ENCODE peak calls at places on chromosomes 11 and 22, in eight cellular contexts. One of them, this sample, is unnamed.

GRCh38 chr11:110367571-110367970 is 62.2 kb upstream of the FDX1 start:
- DNase-seq in fibroblast of the aortic adventitia: peak
- DNase-seq in IMR-90: no peak
- DNase-seq in progenitor cell of endocrine pancreas: no peak
- DNase-seq in HFF-Myc: no peak
- DNase-seq in CD8-positive, alpha-beta T cell: no peak
- DNase-seq in uterus: no peak
- DNase-seq in left ventricle myocardium inferior: no peak
- DNase-seq in this sample: no peak

GRCh38 chr11:2164861-2165555 is 4.0 kb upstream of the INS start:
- DNase-seq in IMR-90: no peak
- DNase-seq in HFF-Myc: no peak
- DNase-seq in uterus: no peak
- DNase-seq in fibroblast of the aortic adventitia: no peak
- DNase-seq in left ventricle myocardium inferior: no peak
- DNase-seq in CD8-positive, alpha-beta T cell: no peak
- DNase-seq in progenitor cell of endocrine pancreas: no peak
- DNase-seq in this sample: no peak

GRCh38 chr11:130451261-130452019 is 3.0 kb downstream of the ADAMTS15 start:
- DNase-seq in HFF-Myc: no peak
- DNase-seq in CD8-positive, alpha-beta T cell: no peak
- DNase-seq in fibroblast of the aortic adventitia: peak
- DNase-seq in left ventricle myocardium inferior: peak
- DNase-seq in progenitor cell of endocrine pancreas: no peak
- DNase-seq in IMR-90: peak
- DNase-seq in uterus: no peak
- DNase-seq in this sample: no peak

GRCh38 chr11:17476317-17477083 is at the start of gene ABCC8:
- DNase-seq in IMR-90: no peak
- DNase-seq in progenitor cell of endocrine pancreas: peak
- DNase-seq in CD8-positive, alpha-beta T cell: no peak
- DNase-seq in HFF-Myc: no peak
- DNase-seq in fibroblast of the aortic adventitia: no peak
- DNase-seq in uterus: no peak
- DNase-seq in left ventricle myocardium inferior: no peak
- DNase-seq in this sample: no peak

GRCh38 chr22:45757068-45757467 is 85.4 kb downstream of the ATXN10 start:
- DNase-seq in fibroblast of the aortic adventitia: peak
- DNase-seq in HFF-Myc: no peak
- DNase-seq in IMR-90: peak
- DNase-seq in left ventricle myocardium inferior: peak
- DNase-seq in uterus: no peak
- DNase-seq in CD8-positive, alpha-beta T cell: no peak
- DNase-seq in progenitor cell of endocrine pancreas: no peak
- DNase-seq in this sample: no peak

GRCh38 chr11:94100253-94100652 is 28.4 kb upstream of the PANX1 start:
- DNase-seq in uterus: no peak
- DNase-seq in left ventricle myocardium inferior: no peak
- DNase-seq in fibroblast of the aortic adventitia: no peak
- DNase-seq in progenitor cell of endocrine pancreas: no peak
- DNase-seq in IMR-90: no peak
- DNase-seq in HFF-Myc: no peak
- DNase-seq in CD8-positive, alpha-beta T cell: no peak
- DNase-seq in this sample: no peak

GRCh38 chr22:19853879-19854777 is 546 bp downstream of the GNB1L start:
- DNase-seq in IMR-90: no peak
- DNase-seq in left ventricle myocardium inferior: no peak
- DNase-seq in HFF-Myc: no peak
- DNase-seq in fibroblast of the aortic adventitia: no peak
- DNase-seq in progenitor cell of endocrine pancreas: no peak
- DNase-seq in CD8-positive, alpha-beta T cell: peak
- DNase-seq in uterus: no peak
- DNase-seq in this sample: no peak

GRCh38 chr11:134346976-134347350 is 15.2 kb downstream of the GLB1L2 start:
- DNase-seq in CD8-positive, alpha-beta T cell: no peak
- DNase-seq in HFF-Myc: no peak
- DNase-seq in fibroblast of the aortic adventitia: no peak
- DNase-seq in left ventricle myocardium inferior: no peak
- DNase-seq in IMR-90: no peak
- DNase-seq in uterus: no peak
- DNase-seq in progenitor cell of endocrine pancreas: no peak
- DNase-seq in this sample: no peak

GRCh38 chr22:30340911-30341685 is 14.4 kb upstream of the TBC1D10A start:
- DNase-seq in left ventricle myocardium inferior: peak
- DNase-seq in uterus: no peak
- DNase-seq in fibroblast of the aortic adventitia: no peak
- DNase-seq in IMR-90: no peak
- DNase-seq in CD8-positive, alpha-beta T cell: no peak
- DNase-seq in HFF-Myc: no peak
- DNase-seq in progenitor cell of endocrine pancreas: no peak
- DNase-seq in this sample: no peak

GRCh38 chr11:2930705-2931415 is 1.6 kb upstream of the PHLDA2 start:
- DNase-seq in progenitor cell of endocrine pancreas: peak
- DNase-seq in CD8-positive, alpha-beta T cell: peak
- DNase-seq in IMR-90: peak
- DNase-seq in fibroblast of the aortic adventitia: peak
- DNase-seq in uterus: peak
- DNase-seq in HFF-Myc: no peak
- DNase-seq in left ventricle myocardium inferior: peak
- DNase-seq in this sample: peak

GRCh38 chr11:67415501-67416304 is at the start of gene CARNS1:
- DNase-seq in HFF-Myc: no peak
- DNase-seq in left ventricle myocardium inferior: no peak
- DNase-seq in progenitor cell of endocrine pancreas: no peak
- DNase-seq in uterus: no peak
- DNase-seq in fibroblast of the aortic adventitia: no peak
- DNase-seq in IMR-90: no peak
- DNase-seq in CD8-positive, alpha-beta T cell: no peak
- DNase-seq in this sample: no peak

GRCh38 chr11:130435671-130436070 is 7.3 kb upstream of the ADAMTS8 start:
- DNase-seq in fibroblast of the aortic adventitia: peak
- DNase-seq in left ventricle myocardium inferior: no peak
- DNase-seq in progenitor cell of endocrine pancreas: no peak
- DNase-seq in IMR-90: peak
- DNase-seq in uterus: no peak
- DNase-seq in HFF-Myc: no peak
- DNase-seq in CD8-positive, alpha-beta T cell: no peak
- DNase-seq in this sample: no peak

GRCh38 chr11:3796796-3797328 is 492 bp downstream of the NUP98 start:
- DNase-seq in left ventricle myocardium inferior: no peak
- DNase-seq in uterus: no peak
- DNase-seq in HFF-Myc: no peak
- DNase-seq in fibroblast of the aortic adventitia: no peak
- DNase-seq in IMR-90: no peak
- DNase-seq in progenitor cell of endocrine pancreas: peak
- DNase-seq in CD8-positive, alpha-beta T cell: no peak
- DNase-seq in this sample: no peak

GRCh38 chr11:119935341-119935925 is 202.5 kb downstream of the TRIM29 start:
- DNase-seq in progenitor cell of endocrine pancreas: no peak
- DNase-seq in left ventricle myocardium inferior: no peak
- DNase-seq in HFF-Myc: no peak
- DNase-seq in IMR-90: no peak
- DNase-seq in fibroblast of the aortic adventitia: no peak
- DNase-seq in uterus: no peak
- DNase-seq in CD8-positive, alpha-beta T cell: no peak
- DNase-seq in this sample: no peak

GRCh38 chr11:86461892-86462291 is 87.2 kb downstream of the CCDC81 start:
- DNase-seq in HFF-Myc: no peak
- DNase-seq in IMR-90: no peak
- DNase-seq in uterus: no peak
- DNase-seq in CD8-positive, alpha-beta T cell: no peak
- DNase-seq in progenitor cell of endocrine pancreas: no peak
- DNase-seq in fibroblast of the aortic adventitia: no peak
- DNase-seq in left ventricle myocardium inferior: no peak
- DNase-seq in this sample: no peak

GRCh38 chr11:36051235-36052072 is 107.6 kb downstream of the LDLRAD3 start:
- DNase-seq in IMR-90: no peak
- DNase-seq in CD8-positive, alpha-beta T cell: no peak
- DNase-seq in uterus: no peak
- DNase-seq in HFF-Myc: no peak
- DNase-seq in left ventricle myocardium inferior: no peak
- DNase-seq in fibroblast of the aortic adventitia: no peak
- DNase-seq in progenitor cell of endocrine pancreas: no peak
- DNase-seq in this sample: no peak

GRCh38 chr11:78351979-78352731 is 65.5 kb downstream of the GAB2 start:
- DNase-seq in IMR-90: no peak
- DNase-seq in fibroblast of the aortic adventitia: no peak
- DNase-seq in CD8-positive, alpha-beta T cell: no peak
- DNase-seq in HFF-Myc: no peak
- DNase-seq in uterus: no peak
- DNase-seq in progenitor cell of endocrine pancreas: no peak
- DNase-seq in left ventricle myocardium inferior: no peak
- DNase-seq in this sample: no peak

GRCh38 chr11:5624489-5625278 is at the start of gene TRIM34:
- DNase-seq in HFF-Myc: peak
- DNase-seq in left ventricle myocardium inferior: no peak
- DNase-seq in IMR-90: peak
- DNase-seq in CD8-positive, alpha-beta T cell: peak
- DNase-seq in fibroblast of the aortic adventitia: peak
- DNase-seq in progenitor cell of endocrine pancreas: no peak
- DNase-seq in uterus: peak
- DNase-seq in this sample: peak

GRCh38 chr11:85766801-85767200 is 44.1 kb downstream of the SYTL2 start:
- DNase-seq in IMR-90: peak
- DNase-seq in HFF-Myc: no peak
- DNase-seq in uterus: no peak
- DNase-seq in left ventricle myocardium inferior: no peak
- DNase-seq in CD8-positive, alpha-beta T cell: no peak
- DNase-seq in progenitor cell of endocrine pancreas: no peak
- DNase-seq in fibroblast of the aortic adventitia: no peak
- DNase-seq in this sample: no peak

GRCh38 chr11:6387811-6388599 is 2.3 kb upstream of the SMPD1 start:
- DNase-seq in left ventricle myocardium inferior: no peak
- DNase-seq in progenitor cell of endocrine pancreas: no peak
- DNase-seq in HFF-Myc: no peak
- DNase-seq in fibroblast of the aortic adventitia: peak
- DNase-seq in IMR-90: peak
- DNase-seq in uterus: no peak
- DNase-seq in CD8-positive, alpha-beta T cell: no peak
- DNase-seq in this sample: no peak

GRCh38 chr11:83140691-83141455 is 16.1 kb upstream of the PCF11 start:
- DNase-seq in uterus: no peak
- DNase-seq in fibroblast of the aortic adventitia: no peak
- DNase-seq in left ventricle myocardium inferior: no peak
- DNase-seq in CD8-positive, alpha-beta T cell: no peak
- DNase-seq in HFF-Myc: no peak
- DNase-seq in progenitor cell of endocrine pancreas: no peak
- DNase-seq in IMR-90: no peak
- DNase-seq in this sample: no peak

GRCh38 chr11:61162092-61162935 is 1.1 kb upstream of the VPS37C start:
- DNase-seq in fibroblast of the aortic adventitia: peak
- DNase-seq in left ventricle myocardium inferior: no peak
- DNase-seq in progenitor cell of endocrine pancreas: no peak
- DNase-seq in CD8-positive, alpha-beta T cell: no peak
- DNase-seq in IMR-90: peak
- DNase-seq in HFF-Myc: no peak
- DNase-seq in uterus: no peak
- DNase-seq in this sample: no peak

GRCh38 chr11:71081704-71082230 is 170.6 kb downstream of the SHANK2 start:
- DNase-seq in IMR-90: no peak
- DNase-seq in progenitor cell of endocrine pancreas: no peak
- DNase-seq in left ventricle myocardium inferior: no peak
- DNase-seq in HFF-Myc: no peak
- DNase-seq in uterus: no peak
- DNase-seq in fibroblast of the aortic adventitia: no peak
- DNase-seq in CD8-positive, alpha-beta T cell: no peak
- DNase-seq in this sample: no peak

GRCh38 chr22:24433001-24433867 is 5.8 kb downstream of the ADORA2A start:
- DNase-seq in HFF-Myc: no peak
- DNase-seq in progenitor cell of endocrine pancreas: no peak
- DNase-seq in uterus: no peak
- DNase-seq in IMR-90: no peak
- DNase-seq in CD8-positive, alpha-beta T cell: no peak
- DNase-seq in fibroblast of the aortic adventitia: no peak
- DNase-seq in left ventricle myocardium inferior: no peak
- DNase-seq in this sample: no peak

GRCh38 chr11:63537293-63538101 is 889 bp downstream of the PLAAT4 start:
- DNase-seq in CD8-positive, alpha-beta T cell: no peak
- DNase-seq in progenitor cell of endocrine pancreas: no peak
- DNase-seq in fibroblast of the aortic adventitia: peak
- DNase-seq in HFF-Myc: no peak
- DNase-seq in IMR-90: peak
- DNase-seq in left ventricle myocardium inferior: peak
- DNase-seq in uterus: peak
- DNase-seq in this sample: no peak

GRCh38 chr11:128133501-128133900 is 453.9 kb downstream of the ETS1 start:
- DNase-seq in IMR-90: no peak
- DNase-seq in left ventricle myocardium inferior: no peak
- DNase-seq in uterus: no peak
- DNase-seq in progenitor cell of endocrine pancreas: no peak
- DNase-seq in CD8-positive, alpha-beta T cell: no peak
- DNase-seq in HFF-Myc: no peak
- DNase-seq in fibroblast of the aortic adventitia: no peak
- DNase-seq in this sample: no peak
- TF ChIP-seq CTCF in IMR-90: no peak
- TF ChIP-seq CTCF in left ventricle myocardium inferior: no peak
- TF ChIP-seq CTCF in uterus: no peak
- TF ChIP-seq CTCF in progenitor cell of endocrine pancreas: no peak
- TF ChIP-seq CTCF in CD8-positive, alpha-beta T cell: no peak
- TF ChIP-seq CTCF in HFF-Myc: no peak
- TF ChIP-seq CTCF in fibroblast of the aortic adventitia: no peak
- TF ChIP-seq CTCF in this sample: no peak

GRCh38 chr11:125645871-125646270 is 20.9 kb downstream of the CHEK1 start:
- DNase-seq in IMR-90: no peak
- DNase-seq in progenitor cell of endocrine pancreas: no peak
- DNase-seq in fibroblast of the aortic adventitia: no peak
- DNase-seq in uterus: no peak
- DNase-seq in HFF-Myc: no peak
- DNase-seq in left ventricle myocardium inferior: no peak
- DNase-seq in CD8-positive, alpha-beta T cell: no peak
- DNase-seq in this sample: no peak
- TF ChIP-seq CTCF in IMR-90: no peak
- TF ChIP-seq CTCF in progenitor cell of endocrine pancreas: no peak
- TF ChIP-seq CTCF in fibroblast of the aortic adventitia: no peak
- TF ChIP-seq CTCF in uterus: no peak
- TF ChIP-seq CTCF in HFF-Myc: no peak
- TF ChIP-seq CTCF in left ventricle myocardium inferior: no peak
- TF ChIP-seq CTCF in CD8-positive, alpha-beta T cell: no peak
- TF ChIP-seq CTCF in this sample: no peak

DNA sequence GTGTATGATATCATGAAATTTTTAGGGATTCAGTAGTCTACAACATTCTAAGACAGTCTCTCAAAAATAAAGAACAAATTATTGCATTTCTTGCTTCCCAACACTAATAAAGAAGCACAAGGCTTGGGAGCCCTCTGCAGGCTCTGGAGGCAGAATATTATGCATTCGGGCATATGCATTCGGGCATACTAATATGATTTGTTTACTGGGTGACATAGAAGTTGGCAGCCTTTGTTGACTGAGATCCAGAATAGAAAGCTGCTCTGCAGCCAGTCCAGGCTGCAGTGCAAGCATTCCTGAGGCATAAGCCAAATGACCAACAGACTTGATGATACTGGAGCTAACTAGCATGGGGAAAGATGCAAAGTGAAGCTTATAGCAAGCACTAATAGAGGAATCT is 945.5 kb downstream of the OPCML start:
- DNase-seq in progenitor cell of endocrine pancreas: no peak
- DNase-seq in CD8-positive, alpha-beta T cell: no peak
- DNase-seq in uterus: no peak
- DNase-seq in left ventricle myocardium inferior: no peak
- DNase-seq in HFF-Myc: no peak
- DNase-seq in fibroblast of the aortic adventitia: no peak
- DNase-seq in IMR-90: peak
- DNase-seq in this sample: no peak
- TF ChIP-seq CTCF in progenitor cell of endocrine pancreas: no peak
- TF ChIP-seq CTCF in CD8-positive, alpha-beta T cell: no peak
- TF ChIP-seq CTCF in uterus: no peak
- TF ChIP-seq CTCF in left ventricle myocardium inferior: no peak
- TF ChIP-seq CTCF in HFF-Myc: no peak
- TF ChIP-seq CTCF in fibroblast of the aortic adventitia: no peak
- TF ChIP-seq CTCF in IMR-90: no peak
- TF ChIP-seq CTCF in this sample: no peak

GRCh38 chr22:27112273-27112672 is 454.9 kb downstream of the MIAT start:
- DNase-seq in left ventricle myocardium inferior: no peak
- DNase-seq in uterus: no peak
- DNase-seq in IMR-90: no peak
- DNase-seq in CD8-positive, alpha-beta T cell: no peak
- DNase-seq in HFF-Myc: no peak
- DNase-seq in progenitor cell of endocrine pancreas: no peak
- DNase-seq in fibroblast of the aortic adventitia: no peak
- DNase-seq in this sample: no peak
- TF ChIP-seq CTCF in left ventricle myocardium inferior: no peak
- TF ChIP-seq CTCF in uterus: no peak
- TF ChIP-seq CTCF in IMR-90: no peak
- TF ChIP-seq CTCF in CD8-positive, alpha-beta T cell: no peak
- TF ChIP-seq CTCF in HFF-Myc: no peak
- TF ChIP-seq CTCF in progenitor cell of endocrine pancreas: no peak
- TF ChIP-seq CTCF in fibroblast of the aortic adventitia: no peak
- TF ChIP-seq CTCF in this sample: no peak

This sample was measured in activated B cell treated with CpG ODN at 0.5 μM for 24 hours.